ENCODE peak calls at places on chromosomes 7 and 10, in six cellular contexts. X, O, K, N, W and J are unnamed samples.

GRCh38 chr10:43049081-43049551 is 27.8 kb upstream of the RET start:
- DNase-seq in X (peak; percentile 8), O (no peak), K (no peak), N (no peak), W (no peak), J (no peak)

GRCh38 chr10:32207544-32207943 is 139.4 kb downstream of the EPC1 start:
- DNase-seq in X (peak; percentile 42), O (peak; percentile 35), K (peak; percentile 63), N (peak; percentile 42), W (peak; percentile 60), J (peak; percentile 73)

GRCh38 chr10:62885656-62886461 is 69.7 kb upstream of the EGR2 start:
- DNase-seq in X (no peak), O (no peak), K (peak; percentile 100), N (no peak), W (no peak), J (peak; percentile 79)

GRCh38 chr7:22001345-22002004 is 55.8 kb upstream of the CDCA7L start:
- DNase-seq in X (peak; percentile 66), O (peak; percentile 36), K (peak; percentile 80), N (peak; percentile 64), W (peak; percentile 51), J (peak; percentile 92)

GRCh38 chr10:89204621-89205020 is 2.5 kb downstream of the CH25H start:
- DNase-seq in X (no peak), O (no peak), K (no peak), N (no peak), W (no peak), J (no peak)

GRCh38 chr7:31948041-31948440 is 122.2 kb downstream of the PDE1C start:
- DNase-seq in X (no peak), O (no peak), K (peak; percentile 93), N (no peak), W (no peak), J (peak; percentile 91)

GRCh38 chr10:30034433-30035137 is 24.8 kb downstream of the JCAD start:
- DNase-seq in X (no peak), O (no peak), K (no peak), N (no peak), W (no peak), J (no peak)

GRCh38 chr7:111292026-111292430 is 201.1 kb downstream of the LRRN3 start:
- DNase-seq in X (no peak), O (no peak), K (no peak), N (no peak), W (no peak), J (peak; percentile 29)

GRCh38 chr7:26510226-26510957 is 218.7 kb downstream of the SNX10 start:
- DNase-seq in X (no peak), O (no peak), K (no peak), N (no peak), W (no peak), J (no peak)

GRCh38 chr7:124996778-124997177 is 67.2 kb upstream of the POT1 start:
- DNase-seq in X (no peak), O (no peak), K (peak; percentile 55), N (no peak), W (peak; percentile 18), J (peak; percentile 46)

GRCh38 chr7:75567948-75568595 is 76.0 kb downstream of the SPDYE5 start:
- DNase-seq in X (no peak), O (no peak), K (no peak), N (no peak), W (peak; percentile 72), J (no peak)

GRCh38 chr7:209846-210245 is 17.5 kb downstream of the FAM20C start:
- DNase-seq in X (no peak), O (no peak), K (no peak), N (no peak), W (no peak), J (no peak)

GRCh38 chr7:1252543-1253090 is 19.9 kb downstream of the UNCX start:
- DNase-seq in X (no peak), O (no peak), K (no peak), N (no peak), W (peak; percentile 41), J (no peak)

GRCh38 chr10:80407836-80408197 is 534 bp upstream of the PRXL2A start:
- DNase-seq in X (peak; percentile 65), O (peak; percentile 37), K (no peak), N (no peak), W (peak; percentile 46), J (peak; percentile 9)

GRCh38 chr7:30816291-30817059 is 45.3 kb downstream of the MINDY4 start:
- DNase-seq in X (no peak), O (no peak), K (no peak), N (no peak), W (no peak), J (peak; percentile 40)

GRCh38 chr7:2523941-2524807 is 4.6 kb downstream of the LFNG start:
- DNase-seq in X (peak; percentile 91), O (peak; percentile 84), K (peak; percentile 86), N (peak; percentile 19), W (peak; percentile 98), J (peak; percentile 61)

GRCh38 chr7:23043441-23043840 is 29.5 kb upstream of the HYCC1 start:
- DNase-seq in X (no peak), O (no peak), K (peak; percentile 53), N (no peak), W (no peak), J (peak; percentile 39)

DNA sequence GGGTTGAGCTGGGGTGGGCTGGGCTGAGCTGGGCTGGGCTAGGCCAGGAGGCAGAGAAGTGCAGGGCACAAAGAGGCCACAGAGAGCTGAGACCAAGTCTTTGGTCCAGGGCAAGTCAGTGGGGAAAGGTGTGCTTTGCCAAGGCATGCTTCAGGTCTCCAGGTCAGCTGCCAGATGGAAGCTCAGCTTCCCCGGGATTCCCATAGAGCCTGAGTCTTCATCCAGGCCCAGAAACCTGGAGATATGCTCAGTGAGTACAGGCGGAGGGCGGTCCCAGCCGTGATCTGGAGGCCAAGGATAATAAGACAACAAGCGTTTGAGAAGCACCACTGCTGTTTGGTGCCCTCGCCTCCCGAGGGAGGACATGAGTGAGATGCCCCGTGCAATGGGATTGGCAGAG is 4.7 kb upstream of the CALN1 start:
- DNase-seq in X (no peak), O (no peak), K (no peak), N (no peak), W (no peak), J (no peak)
- H3K9me3 ChIP-seq in X (no peaks in the 10 kb centered on the region), O (no peaks in the 10 kb centered on the region), K (no peaks in the 10 kb centered on the region), N (no peaks in the 10 kb centered on the region), W (no peaks in the 10 kb centered on the region), J (no peaks in the 10 kb centered on the region)

GRCh38 chr7:73893342-73894101 is 32.6 kb downstream of the TMEM270 start:
- DNase-seq in X (no peak), O (no peak), K (no peak), N (no peak), W (no peak), J (peak; percentile 56)
- TF ChIP-seq EZH2phosphoT487 in X (no peak), O (no peak), K (no peak), N (no peak), W (no peak), J (no peak)

DNA sequence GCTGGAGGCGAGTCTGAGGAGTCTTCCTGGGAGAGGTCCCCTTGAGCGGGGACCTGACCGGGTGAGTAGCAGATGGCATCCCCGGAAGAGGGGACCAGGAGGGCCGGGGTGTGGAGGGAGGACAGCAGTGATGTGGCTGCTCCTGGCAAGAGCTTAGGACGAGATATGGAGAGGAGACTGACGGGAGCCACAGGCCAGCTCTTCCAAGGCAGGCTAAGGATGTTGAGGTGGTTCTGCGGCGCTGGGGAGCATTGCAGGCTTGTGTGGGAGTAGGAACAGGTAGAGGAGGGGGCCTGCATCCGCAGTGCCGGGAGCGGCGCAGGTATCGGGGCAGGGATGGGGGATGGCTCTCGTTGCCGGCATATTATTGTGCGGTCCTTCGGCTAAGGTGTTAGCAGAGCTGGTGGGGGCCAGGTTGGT is 76.7 kb upstream of the ANLN start:
- DNase-seq in X (no peak), O (no peak), K (no peak), N (no peak), W (no peak), J (no peak)
- H3K9ac ChIP-seq in X (no peak overlapping the region), O (no peak overlapping the region), K (no peak overlapping the region), N (peak overlapping the region; percentile 18), W (no peak overlapping the region), J (no peak overlapping the region)

GRCh38 chr10:130515670-130516069 is 379.5 kb downstream of the GLRX3 start:
- DNase-seq in X (no peak), O (no peak), K (no peak), N (no peak), W (no peak), J (no peak)
- H3K9me3 ChIP-seq in X (no peaks in the 10 kb centered on the region), O (no peaks in the 10 kb centered on the region), K (no peaks in the 10 kb centered on the region), N (no peaks in the 10 kb centered on the region), W (no peaks in the 10 kb centered on the region), J (peaks cover under 1% of the 10 kb centered on the region)

DNA sequence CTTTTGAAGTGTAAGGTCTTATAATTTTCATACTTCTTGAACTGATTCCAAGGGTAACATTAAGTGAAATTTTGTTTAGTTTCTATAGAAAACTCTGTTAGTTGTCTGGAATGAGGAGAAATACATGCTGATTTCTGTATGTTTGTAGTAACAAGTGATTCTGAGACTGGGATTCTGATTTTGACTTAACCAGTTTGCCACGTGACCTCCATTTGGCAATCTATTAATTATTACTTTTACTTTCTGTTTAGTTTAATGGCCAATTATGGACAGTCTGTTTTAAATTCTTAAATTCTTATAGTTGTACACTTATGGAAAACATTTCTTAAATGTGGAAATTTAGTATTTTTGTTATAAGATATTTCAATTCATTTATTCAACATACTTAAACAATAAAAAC is 163.1 kb downstream of the ADK start:
- DNase-seq in X (no peak), O (no peak), K (no peak), N (no peak), W (no peak), J (peak; percentile 45)
- TF ChIP-seq EZH2phosphoT487 in X (no peak), O (no peak), K (no peak), N (no peak), W (no peak), J (no peak)

GRCh38 chr7:151033864-151034249 is 5.6 kb downstream of the ABCB8 start:
- DNase-seq in X (no peak), O (no peak), K (no peak), N (no peak), W (no peak), J (no peak)
- H3K9ac ChIP-seq in X (no peak overlapping the region), O (no peak overlapping the region), K (no peak overlapping the region), N (no peak overlapping the region), W (no peak overlapping the region), J (no peak overlapping the region)

GRCh38 chr7:147406521-147407115 is 1183.9 kb upstream of the C7orf33 start:
- DNase-seq in X (no peak), O (no peak), K (peak; percentile 40), N (no peak), W (no peak), J (no peak)
- H3K9me3 ChIP-seq in X (no peaks in the 10 kb centered on the region), O (peaks cover 27% of the 10 kb centered on the region), K (no peaks in the 10 kb centered on the region), N (no peaks in the 10 kb centered on the region), W (no peaks in the 10 kb centered on the region), J (no peaks in the 10 kb centered on the region)